ENCODE peak calls at places on chromosome 13, in nine cellular contexts. X is Calu3; F is nephron progenitor cell; U is left ventricle myocardium inferior; J is CD8-positive, alpha-beta memory T cell; K is NCI-H1694 treated with DMSO at 0.1 percent for 48 hours; O is heart right ventricle; D is progenitor cell of endocrine pancreas; E is NCI-H2029 treated with DMSO at 0.1 percent for 48 hours. W is an unnamed sample.

GRCh38 chr13:20704459-20705069 is 1.1 kb downstream of the IL17D start:
- DNase-seq in X (no peak), D (no peak), F (no peak), J (no peak), E (no peak), U (no peak), O (no peak), K (no peak), W (no peak)

GRCh38 chr13:93413972-93414717 is 187.5 kb downstream of the GPC6 start:
- DNase-seq in X (no peak), U (no peak), K (no peak), D (no peak), O (no peak), E (no peak), J (no peak), F (no peak), W (no peak)

GRCh38 chr13:109715902-109716301 is 70.5 kb downstream of the IRS2 start:
- DNase-seq in X (no peak), J (no peak), U (no peak), O (no peak), E (no peak), F (no peak), K (no peak), D (no peak), W (no peak)

GRCh38 chr13:110965038-110965754 is 50.3 kb upstream of the ANKRD10 start:
- DNase-seq in E (no peak), X (peak), O (no peak), D (no peak), F (no peak), J (no peak), K (no peak), U (no peak), W (no peak)

GRCh38 chr13:24076124-24076523 is 84.4 kb upstream of the SPATA13 start:
- DNase-seq in F (no peak), J (no peak), K (no peak), D (no peak), O (no peak), X (peak), E (no peak), U (no peak), W (no peak)

GRCh38 chr13:25286308-25286968 is 850 bp downstream of the MTMR6 start:
- DNase-seq in O (no peak), D (no peak), K (peak), U (no peak), J (peak), X (no peak), E (peak), F (peak), W (no peak)

GRCh38 chr13:50128406-50129048 is 113.3 kb downstream of the KCNRG start:
- DNase-seq in J (no peak), F (peak), X (no peak), K (no peak), E (no peak), O (no peak), U (no peak), D (no peak), W (peak)

GRCh38 chr13:28641600-28641926 is 17.4 kb upstream of the POMP start:
- DNase-seq in U (no peak), E (no peak), X (no peak), F (no peak), J (no peak), O (no peak), D (no peak), K (no peak), W (no peak)

GRCh38 chr13:38979891-38980627 is 10.6 kb downstream of the STOML3 start:
- DNase-seq in E (no peak), K (no peak), U (peak), O (peak), X (no peak), J (no peak), D (no peak), F (no peak), W (peak)

GRCh38 chr13:99572921-99573320 is 71.6 kb downstream of the TM9SF2 start:
- DNase-seq in D (no peak), U (no peak), O (no peak), F (no peak), J (no peak), X (no peak), K (no peak), E (no peak), W (no peak)

GRCh38 chr13:99433543-99434075 is 67.7 kb upstream of the TM9SF2 start:
- DNase-seq in D (no peak), E (no peak), F (no peak), O (no peak), K (no peak), U (no peak), X (no peak), J (no peak), W (no peak)

GRCh38 chr13:31638577-31638976 is 100.7 kb upstream of the RXFP2 start:
- DNase-seq in D (no peak), K (no peak), O (no peak), E (no peak), X (no peak), F (no peak), U (no peak), J (no peak), W (peak)

GRCh38 chr13:35789335-35790166 is 313.1 kb upstream of the MAB21L1 start:
- DNase-seq in E (no peak), J (no peak), F (no peak), X (no peak), K (peak), D (no peak), U (no peak), O (no peak), W (no peak)

GRCh38 chr13:71290963-71291937 is 575.8 kb downstream of the DACH1 start:
- DNase-seq in K (no peak), F (no peak), X (peak), J (peak), D (no peak), E (peak), O (no peak), U (no peak), W (peak)

GRCh38 chr13:46129124-46129523 is 24.3 kb upstream of the CPB2 start:
- DNase-seq in O (no peak), U (no peak), J (no peak), E (no peak), D (no peak), X (no peak), K (no peak), F (no peak), W (no peak)

GRCh38 chr13:31067416-31068118 is 94.1 kb downstream of the HSPH1 start:
- DNase-seq in E (no peak), J (no peak), U (no peak), F (no peak), X (no peak), O (no peak), D (no peak), K (no peak), W (no peak)

GRCh38 chr13:27182844-27183497 is 11.4 kb upstream of the USP12 start:
- DNase-seq in E (no peak), F (no peak), J (no peak), D (no peak), X (peak), K (no peak), O (peak), U (peak), W (peak)

GRCh38 chr13:20127563-20128458 is 33.0 kb downstream of the GJA3 start:
- DNase-seq in D (peak), O (peak), X (peak), F (peak), E (no peak), K (no peak), J (no peak), U (peak), W (peak)

GRCh38 chr13:45811891-45812583 is 39.5 kb downstream of the SIAH3 start:
- DNase-seq in J (no peak), U (no peak), X (no peak), O (no peak), K (no peak), D (no peak), F (no peak), E (no peak), W (no peak)

GRCh38 chr13:100674363-100674847 is at the start of gene TMTC4:
- DNase-seq in O (no peak), U (no peak), D (peak), X (peak), F (peak), E (no peak), K (no peak), J (no peak), W (no peak)

GRCh38 chr13:111901301-111901905 is 165.5 kb upstream of the SOX1 start:
- DNase-seq in E (no peak), X (no peak), J (no peak), U (no peak), D (no peak), O (no peak), F (no peak), K (no peak), W (no peak)

GRCh38 chr13:41848435-41849255 is 112.3 kb downstream of the VWA8 start:
- DNase-seq in E (no peak), U (no peak), D (no peak), J (no peak), X (no peak), K (no peak), F (no peak), O (no peak), W (no peak)

GRCh38 chr13:71864094-71864980 is 2.7 kb downstream of the DACH1 start:
- DNase-seq in K (peak), O (peak), J (no peak), X (peak), F (peak), E (no peak), U (peak), D (peak), W (peak)

GRCh38 chr13:87274209-87274819 is 396.9 kb upstream of the SLITRK5 start:
- DNase-seq in K (peak), X (peak), D (peak), U (no peak), O (no peak), J (no peak), E (no peak), F (peak), W (peak)

GRCh38 chr13:26050568-26051230 is 1.1 kb downstream of the SHISA2 start:
- DNase-seq in O (peak), X (no peak), D (peak), F (peak), K (no peak), U (no peak), E (no peak), J (no peak), W (peak)

GRCh38 chr13:110397445-110397844 is 90.4 kb downstream of the COL4A2 start:
- DNase-seq in D (no peak), E (no peak), U (no peak), O (no peak), J (no peak), F (no peak), X (peak), K (no peak), W (peak)

GRCh38 chr13:21641629-21642028 is 29.2 kb upstream of the FGF9 start:
- DNase-seq in E (no peak), X (no peak), K (no peak), F (no peak), J (no peak), O (no peak), U (no peak), D (no peak), W (no peak)

GRCh38 chr13:84446972-84447700 is 564.9 kb upstream of the SLITRK1 start:
- DNase-seq in D (no peak), U (no peak), F (no peak), X (no peak), K (peak), O (no peak), E (no peak), J (no peak), W (no peak)

GRCh38 chr13:49292742-49293498 is 45.2 kb downstream of the CDADC1 start:
- DNase-seq in K (no peak), F (no peak), U (no peak), E (peak), O (peak), X (no peak), J (no peak), D (no peak), W (peak)

GRCh38 chr13:106299616-106300015 is 235.8 kb downstream of the EFNB2 start:
- DNase-seq in K (no peak), X (no peak), D (no peak), J (no peak), E (no peak), O (no peak), F (no peak), U (no peak), W (no peak)

GRCh38 chr13:31477961-31478360 is 261.4 kb upstream of the RXFP2 start:
- DNase-seq in K (no peak), X (no peak), J (no peak), O (no peak), E (no peak), D (no peak), F (no peak), U (no peak), W (no peak)

GRCh38 chr13:106145997-106146864 is 389.2 kb downstream of the EFNB2 start:
- DNase-seq in J (no peak), D (no peak), E (no peak), U (no peak), O (no peak), F (no peak), X (no peak), K (no peak), W (no peak)

GRCh38 chr13:51032831-51033230 is 78.2 kb downstream of the C13orf42 start:
- DNase-seq in D (no peak), X (no peak), U (no peak), F (no peak), E (no peak), K (no peak), O (no peak), J (no peak), W (no peak)

GRCh38 chr13:76972430-76972829 is 19.5 kb upstream of the CLN5 start:
- DNase-seq in U (no peak), O (no peak), F (no peak), D (no peak), X (no peak), J (no peak), K (no peak), E (no peak), W (no peak)

GRCh38 chr13:50699874-50700663 is 143.4 kb downstream of the DLEU7 start:
- DNase-seq in J (no peak), K (no peak), O (no peak), F (no peak), X (no peak), U (no peak), E (no peak), D (no peak), W (no peak)

W was measured in right cardiac atrium.